ENCODE peak calls at places on chromosome 15, in six cellular contexts. O is amygdala, C is HEK293T, I is body of pancreas, Q is hepatic stellate cell, A is GM19239. X is an unnamed sample.
A peak's percentile ranks its signal among the peaks of the same experiment; 100 is the strongest.

GRCh38 chr15:30962079-30962478 is 29.3 kb downstream of the MTMR10 start:
- DNase-seq in C (no peak), A (no peak), I (no peak), Q (no peak), O (no peak), X (no peak)

GRCh38 chr15:75024102-75024636 is 779 bp downstream of the PPCDC start:
- DNase-seq in A (no peak), O (peak; percentile 5), Q (peak; percentile 38), I (peak; percentile 70), C (peak; percentile 46), X (no peak)

GRCh38 chr15:65377105-65377975 is 462 bp downstream of the IGDCC3 start:
- DNase-seq in A (no peak), Q (peak; percentile 50), O (peak; percentile 30), C (peak; percentile 53), I (no peak), X (peak; percentile 48)

GRCh38 chr15:33547876-33548275 is 237.1 kb downstream of the RYR3 start:
- DNase-seq in I (peak; percentile 4), A (no peak), C (peak; percentile 22), O (no peak), Q (no peak), X (peak; percentile 6)

GRCh38 chr15:65937476-65937875 is 68.2 kb downstream of the RAB11A start:
- DNase-seq in I (peak; percentile 19), C (no peak), A (no peak), O (peak; percentile 39), Q (no peak), X (peak; percentile 22)

GRCh38 chr15:51846463-51847230 is 17.2 kb downstream of the TMOD3 start:
- DNase-seq in I (no peak), C (no peak), O (no peak), A (no peak), Q (peak; percentile 19), X (peak; percentile 40)

GRCh38 chr15:50077655-50078054 is 41.4 kb downstream of the ATP8B4 start:
- DNase-seq in A (no peak), I (no peak), C (no peak), O (peak; percentile 37), Q (no peak), X (no peak)

GRCh38 chr15:57321973-57322601 is 54.2 kb upstream of the CGNL1 start:
- DNase-seq in C (no peak), A (no peak), Q (no peak), O (no peak), I (no peak), X (no peak)

GRCh38 chr15:43118276-43118675 is 12.4 kb upstream of the UBR1 start:
- DNase-seq in O (no peak), Q (no peak), C (no peak), I (no peak), A (no peak), X (no peak)

GRCh38 chr15:45855907-45856579 is 221.2 kb downstream of the SQOR start:
- DNase-seq in C (no peak), I (no peak), A (no peak), Q (no peak), O (no peak), X (peak; percentile 24)

GRCh38 chr15:68382286-68383007 is 49.5 kb downstream of the ITGA11 start:
- DNase-seq in I (no peak), C (no peak), A (no peak), Q (no peak), O (no peak), X (no peak)

GRCh38 chr15:51335087-51335486 is 3.3 kb downstream of the CYP19A1 start:
- DNase-seq in C (no peak), Q (no peak), O (no peak), I (no peak), A (no peak), X (no peak)

GRCh38 chr15:89512631-89513030 is 16.2 kb upstream of the RHCG start:
- DNase-seq in A (no peak), Q (no peak), O (no peak), I (no peak), C (no peak), X (no peak)

GRCh38 chr15:45377630-45378148 is 655 bp downstream of the GATM start:
- DNase-seq in C (no peak), I (peak; percentile 67), A (no peak), Q (no peak), O (peak; percentile 42), X (peak; percentile 11)

GRCh38 chr15:50774450-50774849 is 8.9 kb upstream of the SPPL2A start:
- DNase-seq in C (no peak), I (no peak), A (no peak), O (no peak), Q (no peak), X (peak; percentile 8)

GRCh38 chr15:76165951-76166350 is 106.2 kb downstream of the TMEM266 start:
- DNase-seq in A (no peak), C (no peak), I (no peak), Q (no peak), O (no peak), X (no peak)

GRCh38 chr15:73125219-73125618 is 73.0 kb downstream of the NEO1 start:
- DNase-seq in O (no peak), C (no peak), I (no peak), A (no peak), Q (no peak), X (no peak)

GRCh38 chr15:64369078-64369607 is 12.1 kb downstream of the PCLAF start:
- DNase-seq in Q (no peak), A (no peak), C (no peak), O (no peak), I (no peak), X (no peak)

GRCh38 chr15:84822774-84823579 is 5.8 kb downstream of the ALPK3 start:
- DNase-seq in A (no peak), O (no peak), C (no peak), I (no peak), Q (no peak), X (no peak)

GRCh38 chr15:88930579-88930978 is 17.4 kb upstream of the MFGE8 start:
- DNase-seq in I (no peak), A (no peak), O (no peak), C (no peak), Q (no peak), X (no peak)

GRCh38 chr15:71732636-71733035 is 77.7 kb upstream of the NR2E3 start:
- DNase-seq in I (no peak), A (no peak), O (no peak), Q (no peak), C (no peak), X (no peak)

GRCh38 chr15:86336051-86336788 is 256.5 kb downstream of the AGBL1 start:
- DNase-seq in Q (no peak), I (no peak), C (no peak), O (no peak), A (no peak), X (no peak)

GRCh38 chr15:88187195-88187594 is 69.3 kb downstream of the NTRK3 start:
- DNase-seq in A (no peak), O (no peak), Q (no peak), I (no peak), C (no peak), X (peak; percentile 11)

GRCh38 chr15:60363024-60363674 is 34.6 kb downstream of the ANXA2 start:
- DNase-seq in O (no peak), A (no peak), C (no peak), Q (no peak), I (no peak), X (no peak)

X was measured in Calu3.